ENCODE peak calls at places on chromosomes 16 and 17, in nine cellular contexts. A, G, Q, U, F, T, V, M and Y are unnamed samples.

GRCh38 chr17:44555056-44555455 is 2.2 kb upstream of the FZD2 start:
- DNase-seq in A (no peak), G (no peak), Q (no peak), U (no peak), F (no peak), T (no peak), V (no peak), M (no peak), Y (no peak)

GRCh38 chr16:10402975-10403374 is 17.1 kb downstream of the ATF7IP2 start:
- DNase-seq in A (no peak), G (no peak), Q (no peak), U (no peak), F (no peak), T (no peak), V (no peak), M (no peak), Y (no peak)

GRCh38 chr17:36947922-36948716 is 635 bp upstream of the AATF start:
- DNase-seq in A (no peak), G (no peak), Q (no peak), U (no peak), F (no peak), T (no peak), V (no peak), M (no peak), Y (no peak)

GRCh38 chr16:57590654-57591085 is 37.8 kb upstream of the ADGRG1 start:
- DNase-seq in A (no peak), G (no peak), Q (no peak), U (peak; percentile 81), F (peak; percentile 28), T (no peak), V (no peak), M (peak; percentile 46), Y (no peak)

GRCh38 chr16:27355610-27356009 is 41.8 kb downstream of the IL4R start:
- DNase-seq in A (peak; percentile 43), G (no peak), Q (peak; percentile 52), U (no peak), F (peak; percentile 19), T (no peak), V (no peak), M (peak; percentile 39), Y (peak; percentile 22)

GRCh38 chr17:50818266-50818665 is 17.1 kb upstream of the WFIKKN2 start:
- DNase-seq in A (no peak), G (no peak), Q (no peak), U (no peak), F (no peak), T (no peak), V (no peak), M (no peak), Y (no peak)

GRCh38 chr17:34171245-34171818 is 83.8 kb upstream of the CCL2 start:
- DNase-seq in A (no peak), G (peak; percentile 43), Q (peak; percentile 76), U (peak; percentile 41), F (peak; percentile 12), T (peak; percentile 35), V (peak; percentile 45), M (peak; percentile 53), Y (peak; percentile 25)

GRCh38 chr16:23064642-23065041 is 84.6 kb downstream of the USP31 start:
- DNase-seq in A (no peak), G (no peak), Q (no peak), U (no peak), F (no peak), T (no peak), V (no peak), M (no peak), Y (no peak)

GRCh38 chr16:16073884-16074781 is 124.7 kb downstream of the ABCC1 start:
- DNase-seq in A (peak; percentile 60), G (no peak), Q (peak; percentile 33), U (peak; percentile 98), F (no peak), T (no peak), V (no peak), M (peak; percentile 79), Y (no peak)

GRCh38 chr16:85232369-85233142 is 120.3 kb upstream of the CIBAR2 start:
- DNase-seq in A (no peak), G (no peak), Q (no peak), U (no peak), F (no peak), T (no peak), V (no peak), M (no peak), Y (no peak)

GRCh38 chr17:72463287-72464102 is 342.7 kb downstream of the SOX9 start:
- DNase-seq in A (no peak), G (peak; percentile 62), Q (no peak), U (peak; percentile 59), F (no peak), T (no peak), V (no peak), M (no peak), Y (no peak)

GRCh38 chr16:3748307-3748706 is 31.0 kb upstream of the TRAP1 start:
- DNase-seq in A (no peak), G (no peak), Q (no peak), U (no peak), F (no peak), T (no peak), V (no peak), M (no peak), Y (no peak)

GRCh38 chr16:87681990-87682570 is 79.8 kb downstream of the JPH3 start:
- DNase-seq in A (peak; percentile 39), G (no peak), Q (no peak), U (no peak), F (peak; percentile 10), T (no peak), V (no peak), M (peak; percentile 68), Y (no peak)

GRCh38 chr16:10646581-10647263 is 48.0 kb downstream of the TEKT5 start:
- DNase-seq in A (no peak), G (peak; percentile 33), Q (no peak), U (no peak), F (no peak), T (no peak), V (no peak), M (no peak), Y (no peak)

GRCh38 chr17:38751803-38752118 is 780 bp upstream of the PSMB3 start:
- DNase-seq in A (no peak), G (peak; percentile 71), Q (peak; percentile 88), U (peak; percentile 69), F (peak; percentile 66), T (peak; percentile 87), V (peak; percentile 90), M (peak; percentile 89), Y (peak; percentile 87)

GRCh38 chr17:49629447-49629846 is 48.5 kb downstream of the SPOP start:
- DNase-seq in A (no peak), G (no peak), Q (no peak), U (no peak), F (no peak), T (no peak), V (no peak), M (no peak), Y (no peak)

GRCh38 chr16:28924762-28925385 is at the start of gene RABEP2:
- DNase-seq in A (peak; percentile 87), G (peak; percentile 99), Q (peak; percentile 93), U (peak; percentile 95), F (peak; percentile 92), T (peak; percentile 93), V (peak; percentile 96), M (peak; percentile 85), Y (peak; percentile 94)

GRCh38 chr16:28925386-28926228 is 569 bp upstream of the RABEP2 start:
- DNase-seq in A (peak; percentile 58), G (no peak), Q (peak; percentile 86), U (peak; percentile 71), F (peak; percentile 54), T (peak; percentile 75), V (peak; percentile 90), M (peak; percentile 81), Y (peak; percentile 85)

GRCh38 chr16:28923652-28924398 is 1.2 kb downstream of the RABEP2 start:
- DNase-seq in A (no peak), G (peak; percentile 43), Q (no peak), U (no peak), F (no peak), T (no peak), V (no peak), M (no peak), Y (no peak)

GRCh38 chr16:28924399-28924761 is 658 bp downstream of the RABEP2 start:
- DNase-seq in A (no peak), G (no peak), Q (no peak), U (no peak), F (no peak), T (no peak), V (no peak), M (no peak), Y (no peak)

DNA sequence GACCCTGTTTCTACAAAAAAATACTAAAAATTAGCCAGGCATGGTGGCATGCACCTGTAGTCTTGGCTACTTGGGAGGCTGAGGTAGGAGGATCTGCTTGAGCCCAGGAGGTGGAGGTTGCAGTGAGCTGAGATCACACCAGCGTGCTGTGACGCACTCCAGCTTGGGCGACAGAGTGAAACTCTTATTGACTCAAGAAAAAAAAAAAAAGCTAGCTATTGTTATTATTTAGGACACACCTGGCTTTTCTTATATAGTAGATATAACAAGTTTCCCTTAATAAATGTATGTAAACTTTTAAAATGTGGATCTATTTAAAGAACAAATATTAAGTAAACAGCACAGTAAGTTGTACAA is 1.8 kb downstream of the RABEP2 start:
- DNase-seq in A (no peak), G (no peak), Q (no peak), U (no peak), F (no peak), T (no peak), V (no peak), M (no peak), Y (no peak)
- H3K4me1 ChIP-seq in A (peaks cover 12% of the 10 kb centered on the region), G (peaks cover 9% of the 10 kb centered on the region), Q (peaks cover 24% of the 10 kb centered on the region), U (peaks cover 13% of the 10 kb centered on the region), F (peaks cover 7% of the 10 kb centered on the region), T (peaks cover 4% of the 10 kb centered on the region), V (peaks cover 8% of the 10 kb centered on the region), M (no peaks in the 10 kb centered on the region), Y (peaks cover 12% of the 10 kb centered on the region)

DNA sequence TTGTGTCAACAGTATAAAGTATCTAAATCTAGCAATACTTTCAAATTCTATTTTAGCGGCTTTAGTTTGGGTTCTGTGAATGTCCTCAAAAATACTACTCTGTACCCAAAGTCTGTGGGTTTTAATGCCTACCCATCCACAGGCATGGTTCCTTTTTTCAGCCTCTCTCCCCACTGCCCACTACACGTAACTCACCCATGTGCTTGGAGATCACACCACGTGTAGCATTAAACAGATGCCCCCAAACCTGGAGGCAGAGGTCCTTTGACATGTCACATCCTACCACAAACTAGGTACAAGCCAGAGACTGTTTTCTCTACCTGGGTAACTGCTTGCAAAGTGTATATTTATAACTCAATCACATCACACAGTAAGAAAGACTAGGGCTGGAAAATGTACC is 5.4 kb downstream of the DYNC1LI2 start:
- DNase-seq in A (no peak), G (no peak), Q (no peak), U (no peak), F (no peak), T (no peak), V (no peak), M (no peak), Y (no peak)
- H3K4me1 ChIP-seq in A (peaks cover 8% of the 10 kb centered on the region), G (peaks cover 21% of the 10 kb centered on the region), Q (peaks cover 45% of the 10 kb centered on the region), U (peaks cover 24% of the 10 kb centered on the region), F (peaks cover 24% of the 10 kb centered on the region), T (peaks cover 9% of the 10 kb centered on the region), V (peaks cover 15% of the 10 kb centered on the region), M (peaks cover 12% of the 10 kb centered on the region), Y (peaks cover 32% of the 10 kb centered on the region)

GRCh38 chr16:2024026-2024425 is 2.7 kb upstream of the NHERF2 start:
- DNase-seq in A (no peak), G (no peak), Q (no peak), U (no peak), F (no peak), T (no peak), V (no peak), M (no peak), Y (no peak)
- H3K4me1 ChIP-seq in A (peaks cover 31% of the 10 kb centered on the region), G (no peaks in the 10 kb centered on the region), Q (peaks cover 38% of the 10 kb centered on the region), U (peaks cover 16% of the 10 kb centered on the region), F (peaks cover 39% of the 10 kb centered on the region), T (peaks cover 21% of the 10 kb centered on the region), V (peaks cover 14% of the 10 kb centered on the region), M (peaks cover 23% of the 10 kb centered on the region), Y (peaks cover 29% of the 10 kb centered on the region)

GRCh38 chr16:102060-102855 is 24.2 kb downstream of the MPG start:
- DNase-seq in A (no peak), G (no peak), Q (peak; percentile 69), U (no peak), F (no peak), T (peak; percentile 81), V (no peak), M (peak; percentile 94), Y (no peak)
- H3K4me1 ChIP-seq in A (peaks cover 22% of the 10 kb centered on the region), G (no peaks in the 10 kb centered on the region), Q (peaks cover 17% of the 10 kb centered on the region), U (no peaks in the 10 kb centered on the region), F (no peaks in the 10 kb centered on the region), T (peaks cover 19% of the 10 kb centered on the region), V (no peaks in the 10 kb centered on the region), M (peaks cover 24% of the 10 kb centered on the region), Y (peaks cover 4% of the 10 kb centered on the region)